ENCODE peak calls at places on chromosomes 5 and 9, in eight cellular contexts. M is CD4-positive, alpha-beta T cell; U is AG10803; E is prostate gland; B is cardiac muscle cell; R is glutamatergic neuron; O is breast epithelium; C is choroid plexus epithelial cell. L is an unnamed sample.

GRCh38 chr5:159163027-159163699 is 46.2 kb downstream of the RNF145 start:
- DNase-seq in R (no peak), M (no peak), B (no peak), U (peak), O (no peak), C (peak), E (no peak), L (no peak)

GRCh38 chr9:129437626-129438323 is 183.1 kb downstream of the C9orf50 start:
- DNase-seq in U (peak), M (no peak), O (no peak), B (no peak), C (no peak), R (no peak), E (no peak), L (no peak)

GRCh38 chr9:88628114-88628513 is 93.1 kb downstream of the NXNL2 start:
- DNase-seq in C (no peak), U (peak), O (no peak), M (no peak), R (no peak), B (no peak), E (no peak), L (no peak)

GRCh38 chr5:93829346-93829745 is 87.9 kb upstream of the POU5F2 start:
- DNase-seq in E (no peak), R (no peak), B (no peak), O (no peak), C (no peak), U (no peak), M (no peak), L (no peak)

GRCh38 chr5:107539726-107540330 is 130.9 kb downstream of the EFNA5 start:
- DNase-seq in M (no peak), B (no peak), C (no peak), U (no peak), O (no peak), E (no peak), R (no peak), L (no peak)

GRCh38 chr9:130833324-130833990 is 1.6 kb upstream of the ABL1 start:
- DNase-seq in C (peak), R (no peak), O (no peak), E (peak), B (peak), M (no peak), U (peak), L (no peak)

GRCh38 chr9:134233022-134233421 is 68.7 kb upstream of the RNU6ATAC start:
- DNase-seq in B (no peak), U (no peak), R (no peak), M (no peak), O (no peak), E (no peak), C (no peak), L (no peak)

GRCh38 chr9:116087246-116087645 is 66.3 kb upstream of the PAPPA start:
- DNase-seq in C (peak), U (peak), B (peak), O (peak), E (peak), R (no peak), M (no peak), L (no peak)

GRCh38 chr9:117677578-117677977 is 26.6 kb upstream of the TLR4 start:
- DNase-seq in E (no peak), C (peak), R (no peak), B (no peak), O (no peak), U (no peak), M (no peak), L (no peak)

GRCh38 chr9:14346301-14346721 is 32.4 kb upstream of the NFIB start:
- DNase-seq in B (peak), E (no peak), U (no peak), C (no peak), R (no peak), M (no peak), O (no peak), L (no peak)

GRCh38 chr9:96061293-96061987 is 185.9 kb downstream of the ERCC6L2 start:
- DNase-seq in B (peak), U (peak), C (peak), E (peak), O (no peak), M (peak), R (peak), L (no peak)

GRCh38 chr5:58800861-58801540 is 218.1 kb downstream of the RAB3C start:
- DNase-seq in O (no peak), U (no peak), C (no peak), B (peak), R (no peak), M (no peak), E (no peak), L (no peak)

GRCh38 chr9:68648971-68649370 is 56.1 kb upstream of the PIP5K1B start:
- DNase-seq in U (no peak), M (no peak), R (no peak), B (no peak), O (no peak), E (no peak), C (no peak), L (no peak)

GRCh38 chr9:68651280-68651893 is 53.7 kb upstream of the PIP5K1B start:
- DNase-seq in E (no peak), U (no peak), R (no peak), B (no peak), C (no peak), M (no peak), O (no peak), L (no peak)

GRCh38 chr9:68654075-68654474 is 51.0 kb upstream of the PIP5K1B start:
- DNase-seq in R (no peak), M (no peak), O (no peak), E (no peak), B (no peak), C (no peak), U (no peak), L (no peak)

GRCh38 chr9:68648164-68648563 is 56.9 kb upstream of the PIP5K1B start:
- DNase-seq in B (no peak), O (no peak), U (no peak), R (no peak), C (no peak), E (no peak), M (no peak), L (no peak)

GRCh38 chr9:68653141-68653595 is 51.9 kb upstream of the PIP5K1B start:
- DNase-seq in R (no peak), E (no peak), C (no peak), U (no peak), B (no peak), M (no peak), O (no peak), L (no peak)
- TF ChIP-seq CTCF in R (no peak), E (no peak), C (no peak), U (no peak), B (no peak), M (no peak), O (no peak), L (no peak)

GRCh38 chr5:98750693-98751092 is 22.8 kb upstream of the RGMB start:
- DNase-seq in R (no peak), C (peak), M (no peak), U (no peak), O (no peak), E (no peak), B (peak), L (no peak)
- TF ChIP-seq CTCF in R (peak), C (peak), M (peak), U (no peak), O (no peak), E (no peak), B (peak), L (no peak)

GRCh38 chr9:105656131-105656921 is 5.9 kb upstream of the TAL2 start:
- DNase-seq in E (peak), R (peak), U (no peak), C (no peak), B (no peak), O (no peak), M (peak), L (no peak)
- TF ChIP-seq CTCF in E (no peak), R (no peak), U (no peak), C (no peak), B (peak), O (no peak), M (no peak), L (no peak)

DNA sequence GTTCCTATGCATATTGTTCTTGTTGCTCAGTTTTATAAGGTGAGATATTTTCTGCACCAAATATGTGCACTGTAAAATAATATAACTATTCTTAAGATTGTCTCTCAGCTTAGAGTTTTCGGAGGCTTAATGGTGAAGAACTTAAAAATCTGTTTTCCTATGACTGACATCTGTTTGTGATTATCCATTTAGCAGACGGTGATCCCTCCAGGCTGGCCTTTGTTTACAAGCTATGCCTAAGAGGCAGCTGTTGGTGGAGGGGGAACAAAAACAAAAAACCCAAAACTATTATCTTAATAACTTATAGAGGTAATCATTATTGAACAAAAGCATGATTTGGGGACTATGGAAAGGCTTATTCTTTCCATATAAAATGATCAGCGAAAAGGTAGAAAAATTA is 660 bp downstream of the PDCD1LG2 start:
- DNase-seq in M (no peak), B (no peak), C (no peak), E (no peak), U (peak), R (no peak), O (no peak), L (no peak)
- TF ChIP-seq CTCF in M (no peak), B (no peak), C (no peak), E (no peak), U (no peak), R (no peak), O (no peak), L (no peak)

DNA sequence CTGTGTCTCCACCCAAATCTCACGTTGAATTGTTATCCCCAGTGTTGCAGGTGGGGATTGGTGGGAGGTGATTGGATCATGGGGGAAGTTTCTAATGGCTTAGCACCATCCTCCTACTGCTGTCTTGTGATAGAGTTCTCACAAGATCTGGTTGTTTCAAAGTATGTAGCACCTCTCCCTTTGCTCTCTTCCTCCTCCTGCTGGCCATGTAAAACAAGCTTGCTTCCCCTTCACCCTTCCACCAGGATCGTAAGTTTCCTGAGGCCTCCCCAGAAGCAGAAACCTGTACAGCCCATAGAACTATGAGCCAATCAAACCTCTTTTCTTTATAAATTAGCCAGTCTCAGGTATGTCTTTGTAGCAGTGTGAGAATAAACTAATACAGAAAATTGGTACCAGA is 214.7 kb upstream of the C9orf72 start:
- DNase-seq in B (peak), R (no peak), U (no peak), M (no peak), C (peak), O (no peak), E (no peak), L (no peak)
- TF ChIP-seq CTCF in B (peak), R (no peak), U (no peak), M (no peak), C (peak), O (no peak), E (no peak), L (no peak)

GRCh38 chr5:141094481-141095262 is at the start of gene PCDHB2:
- DNase-seq in U (peak), B (peak), O (no peak), C (peak), E (peak), R (peak), M (no peak), L (no peak)
- TF ChIP-seq CTCF in U (peak), B (no peak), O (no peak), C (peak), E (no peak), R (peak), M (no peak), L (no peak)

DNA sequence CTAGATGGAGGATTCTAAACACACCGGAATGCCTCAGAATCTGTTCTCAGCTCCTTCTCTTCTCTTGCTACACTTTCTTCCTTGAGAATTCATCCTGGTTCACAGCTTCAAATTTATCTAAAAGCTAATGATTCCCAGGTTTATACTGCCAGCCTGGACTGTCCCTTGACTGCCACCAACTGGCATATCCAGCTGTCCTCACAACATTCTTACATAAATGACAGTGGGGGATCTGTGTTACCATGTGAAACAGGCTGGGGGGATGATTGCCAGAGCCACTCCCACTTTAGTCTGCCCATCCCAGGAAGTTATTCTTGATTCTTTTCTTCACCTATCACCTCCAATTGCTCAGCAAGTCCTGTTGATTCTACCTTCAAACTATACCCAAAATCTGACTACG is 27.2 kb upstream of the ZFR start:
- DNase-seq in O (no peak), R (no peak), E (no peak), C (no peak), U (no peak), M (no peak), B (no peak), L (no peak)
- TF ChIP-seq CTCF in O (no peak), R (no peak), E (no peak), C (no peak), U (no peak), M (no peak), B (no peak), L (no peak)

GRCh38 chr9:92328225-92328624 is 2.5 kb downstream of the CENPP start:
- DNase-seq in U (peak), E (no peak), C (peak), B (peak), R (no peak), M (no peak), O (no peak), L (no peak)
- TF ChIP-seq CTCF in U (peak), E (no peak), C (peak), B (peak), R (no peak), M (no peak), O (no peak), L (no peak)

DNA sequence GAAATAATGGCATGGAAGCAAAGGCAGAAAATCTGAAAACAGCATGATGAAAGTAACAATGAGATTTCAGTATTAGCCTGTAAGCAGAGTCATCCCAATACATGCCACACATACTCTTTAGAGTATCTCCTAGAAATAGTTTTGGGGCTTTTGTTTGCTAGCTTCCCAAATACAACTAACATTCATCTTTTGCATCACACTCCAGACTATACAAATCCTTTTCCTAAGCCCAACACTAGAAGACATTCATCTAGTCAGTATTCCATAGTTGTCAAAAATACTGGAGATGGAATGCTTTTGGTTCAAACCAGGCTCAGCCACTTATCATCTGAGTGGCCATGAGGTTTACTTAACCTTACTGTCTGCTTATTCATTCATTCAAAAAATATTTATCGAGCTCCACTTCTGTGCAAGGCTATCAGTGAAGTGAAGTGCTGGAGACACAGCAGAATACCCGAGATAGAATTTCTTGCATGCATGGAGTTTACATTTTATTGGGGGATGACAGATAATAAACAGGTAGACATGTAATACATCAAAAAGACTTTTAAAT is 205.1 kb upstream of the SGCD start:
- DNase-seq in O (no peak), U (peak), M (no peak), R (no peak), E (no peak), B (no peak), C (no peak), L (no peak)
- TF ChIP-seq CTCF in O (no peak), U (no peak), M (no peak), R (no peak), E (no peak), B (no peak), C (no peak), L (no peak)